ENCODE peak calls at places on chromosomes 6 and 20, in five cellular contexts. Q is WTC11, C is A549, R is K562, D is HepG2. N is an unnamed sample.

GRCh38 chr20:40638414-40638813 is 50.6 kb downstream of the MAFB start:
- DNase-seq in Q (no peak), C (no peak), R (no peak), D (no peak), N (no peak)

GRCh38 chr6:169618526-169619490 is 83.0 kb downstream of the WDR27 start:
- DNase-seq in R (no peak), Q (no peak), D (no peak), C (no peak), N (no peak)

GRCh38 chr6:126664271-126664670 is 324.4 kb downstream of the CENPW start:
- DNase-seq in Q (no peak), D (no peak), R (no peak), C (no peak), N (no peak)

GRCh38 chr6:11392778-11393507 is 144.6 kb upstream of the TMEM170B start:
- DNase-seq in Q (no peak), C (peak; percentile 25), D (peak; percentile 100), R (no peak), N (peak; percentile 72)

GRCh38 chr6:41504526-41505021 is 41.6 kb upstream of the FOXP4 start:
- DNase-seq in R (no peak), D (no peak), C (no peak), Q (no peak), N (no peak)

GRCh38 chr6:158475344-158476302 is 84.3 kb upstream of the TMEM181 start:
- DNase-seq in Q (no peak), R (peak; percentile 75), D (no peak), C (peak; percentile 47), N (peak; percentile 27)

GRCh38 chr6:6752129-6752528 is 163.6 kb downstream of the LY86 start:
- DNase-seq in D (no peak), R (no peak), C (no peak), Q (no peak), N (no peak)

GRCh38 chr20:32830437-32830836 is 10.7 kb downstream of the MAPRE1 start:
- DNase-seq in D (no peak), Q (no peak), C (no peak), R (no peak), N (peak; percentile 90)

GRCh38 chr6:21914121-21914973 is 320.8 kb downstream of the SOX4 start:
- DNase-seq in D (no peak), Q (no peak), C (no peak), R (no peak), N (no peak)

GRCh38 chr20:53656653-53657288 is 63.1 kb upstream of the ZNF217 start:
- DNase-seq in Q (no peak), D (no peak), C (no peak), R (no peak), N (peak; percentile 52)

GRCh38 chr6:94254689-94255088 is 835.3 kb upstream of the EPHA7 start:
- DNase-seq in R (no peak), C (no peak), D (peak; percentile 4), Q (no peak), N (no peak)

GRCh38 chr20:19274412-19275015 is 62.1 kb downstream of the SLC24A3 start:
- DNase-seq in C (no peak), Q (no peak), D (no peak), R (no peak), N (no peak)

GRCh38 chr20:24633521-24633920 is 164.1 kb downstream of the SYNDIG1 start:
- DNase-seq in D (no peak), R (no peak), Q (no peak), C (no peak), N (no peak)

GRCh38 chr20:31945790-31946189 is 6.1 kb downstream of the PDRG1 start:
- DNase-seq in D (no peak), Q (no peak), R (no peak), C (no peak), N (no peak)

GRCh38 chr6:43276180-43277082 is 21.6 kb upstream of the SLC22A7 start:
- DNase-seq in Q (no peak), D (peak; percentile 82), C (no peak), R (no peak), N (no peak)

GRCh38 chr20:62548483-62548882 is 72.7 kb upstream of the GATA5 start:
- DNase-seq in C (no peak), D (no peak), Q (no peak), R (no peak), N (peak; percentile 66)

GRCh38 chr6:130787726-130788500 is 39.3 kb upstream of the SMLR1 start:
- DNase-seq in R (no peak), Q (no peak), D (peak; percentile 15), C (no peak), N (no peak)

GRCh38 chr6:136117081-136117480 is 133.0 kb downstream of the MTFR2 start:
- DNase-seq in D (no peak), C (no peak), Q (no peak), R (no peak), N (no peak)

GRCh38 chr6:170446841-170447560 is 106.1 kb downstream of the PSMB1 start:
- DNase-seq in D (no peak), C (no peak), Q (no peak), R (no peak), N (peak; percentile 62)

GRCh38 chr6:148720371-148720770 is 26.5 kb upstream of the UST start:
- DNase-seq in R (no peak), C (no peak), D (no peak), Q (no peak), N (no peak)

GRCh38 chr6:105596284-105596755 is 193.4 kb upstream of the PREP start:
- DNase-seq in R (no peak), D (no peak), Q (no peak), C (peak; percentile 50), N (no peak)

GRCh38 chr6:74611220-74611619 is 594.6 kb downstream of the COL12A1 start:
- DNase-seq in D (no peak), Q (no peak), R (no peak), C (no peak), N (no peak)

GRCh38 chr6:56385981-56386593 is 138.7 kb upstream of the COL21A1 start:
- DNase-seq in Q (no peak), R (no peak), D (no peak), C (no peak), N (no peak)

DNA sequence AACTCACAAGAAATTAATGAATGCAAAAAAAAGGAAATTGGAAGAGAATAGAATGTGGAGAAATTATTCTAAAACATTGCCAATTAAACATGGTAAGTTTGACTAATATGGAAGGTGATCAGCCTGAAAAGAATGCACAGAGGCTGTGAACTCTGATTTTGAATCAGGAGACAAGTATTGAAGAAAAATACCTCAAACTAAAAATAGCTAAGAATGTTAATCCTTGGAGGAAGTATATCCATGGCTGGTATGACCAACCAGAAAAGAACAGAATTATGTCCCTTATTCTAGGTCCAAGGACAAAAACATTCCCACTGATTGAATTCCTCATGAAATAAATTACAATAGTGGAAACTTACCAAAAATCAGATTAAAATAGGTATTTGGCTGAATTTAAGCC is 7.3 kb upstream of the RIMS1 start:
- DNase-seq in C (no peak), Q (no peak), R (no peak), D (no peak), N (no peak)
- TF ChIP-seq MAX in C (no peak), Q (no peak), R (no peak), D (no peak), N (no peak)

GRCh38 chr6:134651519-134651918 is 298.4 kb downstream of the ALDH8A1 start:
- DNase-seq in R (no peak), Q (no peak), C (no peak), D (no peak), N (no peak)

GRCh38 chr6:134642217-134642616 is 307.7 kb downstream of the ALDH8A1 start:
- DNase-seq in C (no peak), Q (no peak), R (no peak), D (no peak), N (no peak)

GRCh38 chr6:134642819-134643218 is 307.1 kb downstream of the ALDH8A1 start:
- DNase-seq in C (no peak), R (no peak), D (no peak), Q (no peak), N (no peak)

GRCh38 chr6:134647861-134648260 is 302.0 kb downstream of the ALDH8A1 start:
- DNase-seq in C (no peak), D (no peak), R (no peak), Q (no peak), N (no peak)
- TF ChIP-seq MAX in C (no peak), D (no peak), R (no peak), Q (no peak), N (no peak)

GRCh38 chr6:19714415-19715165 is 122.6 kb upstream of the ID4 start:
- DNase-seq in Q (no peak), R (no peak), D (no peak), C (no peak), N (no peak)
- TF ChIP-seq MAX in Q (no peak), R (no peak), D (no peak), C (no peak), N (no peak)

DNA sequence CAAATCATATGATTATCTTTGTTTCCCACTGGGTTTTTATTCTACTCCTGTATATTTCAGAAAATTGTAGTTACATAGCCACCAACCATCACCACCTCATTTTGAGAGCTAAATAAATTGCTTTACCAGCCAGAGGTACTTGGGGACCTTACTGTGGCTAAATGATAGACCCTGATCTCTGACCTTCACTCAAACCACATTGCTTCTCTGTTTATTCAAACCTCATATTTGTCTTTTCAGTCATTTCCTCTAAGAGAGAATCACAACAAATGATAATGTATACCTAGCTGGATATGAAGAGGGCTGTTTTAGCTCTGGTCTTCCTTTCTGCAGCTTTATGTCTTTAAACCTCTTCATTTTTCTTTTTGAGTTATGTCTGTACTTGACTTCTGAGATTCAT is 142.8 kb downstream of the ADGB start:
- DNase-seq in D (peak; percentile 44), R (no peak), Q (no peak), C (no peak), N (no peak)
- TF ChIP-seq MAX in D (no peak), R (no peak), Q (no peak), C (no peak), N (no peak)

GRCh38 chr6:25446815-25447569 is 167.8 kb downstream of the CARMIL1 start:
- DNase-seq in Q (no peak), D (no peak), R (no peak), C (no peak), N (no peak)

GRCh38 chr6:25439368-25439767 is 160.2 kb downstream of the CARMIL1 start:
- DNase-seq in R (no peak), C (no peak), D (no peak), Q (no peak), N (no peak)

GRCh38 chr6:25436760-25437159 is 157.6 kb downstream of the CARMIL1 start:
- DNase-seq in D (no peak), Q (no peak), C (no peak), R (no peak), N (no peak)

GRCh38 chr6:25442898-25443297 is 163.7 kb downstream of the CARMIL1 start:
- DNase-seq in C (no peak), D (no peak), Q (no peak), R (no peak), N (no peak)

DNA sequence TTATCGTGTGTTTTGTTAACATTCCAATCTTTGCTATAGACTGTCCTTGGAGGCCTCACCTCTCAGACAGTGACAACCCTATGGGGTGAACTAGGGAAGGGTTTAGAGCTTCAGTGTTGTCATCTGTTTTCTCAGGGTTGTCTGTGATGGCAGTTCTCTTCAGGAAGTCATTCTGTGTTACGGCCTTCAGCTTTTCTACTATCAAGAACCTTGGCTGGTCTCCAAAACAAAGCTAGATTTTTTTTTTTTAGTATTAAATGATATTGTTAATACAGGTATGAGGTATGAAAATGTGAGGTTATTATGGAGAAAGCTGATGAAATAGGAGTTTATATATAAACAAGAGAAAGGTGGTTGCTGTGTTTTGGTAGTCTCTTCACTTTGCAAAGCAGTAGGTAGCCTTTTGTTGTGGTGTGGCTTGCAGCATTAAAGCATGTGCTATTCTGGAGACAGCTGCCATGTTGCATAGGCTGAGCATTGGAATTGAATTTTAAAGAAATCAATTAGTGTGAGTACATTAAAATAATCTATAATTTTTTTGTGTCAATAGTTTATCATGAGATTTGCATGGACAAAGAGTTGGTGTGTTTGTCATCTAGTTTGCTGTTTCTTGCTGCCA is 162.6 kb downstream of the CARMIL1 start:
- DNase-seq in C (no peak), Q (no peak), R (no peak), D (no peak), N (no peak)
- TF ChIP-seq MAX in C (no peak), Q (no peak), R (no peak), D (no peak), N (no peak)